ENCODE peak calls at places on chromosomes 4 and X, in five cellular contexts. O is WTC11, K is kidney, D is HEK293T, R is choroid plexus epithelial cell. A is an unnamed sample.

GRCh38 chr4:113446019-113446418 is 315.5 kb downstream of the CAMK2D start:
- DNase-seq in K (no peak), D (no peak), O (no peak), R (peak; percentile 73), A (no peak)

GRCh38 chr4:22787753-22788389 is 95.1 kb downstream of the GBA3 start:
- DNase-seq in D (no peak), R (no peak), K (no peak), O (no peak), A (no peak)

GRCh38 chr4:151276787-151277557 is at the start of gene PRSS48:
- DNase-seq in K (peak; percentile 78), D (peak; percentile 71), O (peak; percentile 90), R (peak; percentile 73), A (peak; percentile 64)

GRCh38 chr4:109754093-109754857 is 24.4 kb upstream of the PLA2G12A start:
- DNase-seq in O (no peak), R (no peak), D (no peak), K (no peak), A (no peak)

GRCh38 chr4:164136181-164136616 is 617.7 kb upstream of the SMIM31 start:
- DNase-seq in D (no peak), R (peak; percentile 30), K (no peak), O (peak; percentile 13), A (no peak)

GRCh38 chrX:45783002-45783401 is 582.3 kb upstream of the DIPK2B start:
- DNase-seq in K (no peak), O (no peak), R (no peak), D (no peak), A (no peak)

GRCh38 chrX:53824686-53825085 is 138.2 kb upstream of the HUWE1 start:
- DNase-seq in K (no peak), R (no peak), O (no peak), D (no peak), A (no peak)

GRCh38 chr4:38489924-38490639 is 173.9 kb upstream of the KLF3 start:
- DNase-seq in O (no peak), D (no peak), K (no peak), R (peak; percentile 73), A (no peak)

GRCh38 chr4:6771229-6771671 is 11.3 kb upstream of the KIAA0232 start:
- DNase-seq in K (peak; percentile 87), D (no peak), R (no peak), O (no peak), A (no peak)

GRCh38 chr4:2843909-2844584 is 403 bp downstream of the ADD1 start:
- DNase-seq in O (peak; percentile 56), D (no peak), K (peak; percentile 86), R (peak; percentile 39), A (peak; percentile 52)

GRCh38 chr4:123034023-123034422 is 111.6 kb upstream of the NUDT6 start:
- DNase-seq in O (no peak), R (no peak), K (no peak), D (no peak), A (no peak)

GRCh38 chr4:24644983-24645764 is 60.8 kb upstream of the DHX15 start:
- DNase-seq in D (no peak), O (no peak), K (no peak), R (no peak), A (no peak)

GRCh38 chr4:121674696-121675095 is 22.1 kb downstream of the ANXA5 start:
- DNase-seq in O (no peak), R (no peak), D (no peak), K (no peak), A (no peak)

GRCh38 chr4:10750714-10751113 is 66.1 kb upstream of the CLNK start:
- DNase-seq in R (no peak), O (no peak), D (no peak), K (no peak), A (no peak)

GRCh38 chr4:26570596-26570995 is 13.3 kb upstream of the TBC1D19 start:
- DNase-seq in K (no peak), O (no peak), R (no peak), D (no peak), A (no peak)

GRCh38 chr4:55444822-55445221 is 49.1 kb downstream of the TMEM165 start:
- DNase-seq in K (no peak), O (no peak), R (peak; percentile 70), D (peak; percentile 8), A (no peak)

GRCh38 chr4:1211951-1212545 is 36.9 kb downstream of the CTBP1 start:
- DNase-seq in K (peak; percentile 73), O (no peak), R (no peak), D (no peak), A (no peak)

GRCh38 chr4:148355442-148356123 is 86.6 kb downstream of the NR3C2 start:
- DNase-seq in O (no peak), K (no peak), D (no peak), R (no peak), A (no peak)

GRCh38 chr4:176376032-176376614 is 56.4 kb downstream of the SPCS3 start:
- DNase-seq in O (no peak), R (peak; percentile 57), D (peak; percentile 9), K (no peak), A (peak; percentile 2)

GRCh38 chr4:153420361-153420760 is 45.8 kb upstream of the TMEM131L start:
- DNase-seq in D (no peak), K (no peak), R (no peak), O (no peak), A (no peak)

GRCh38 chr4:113435893-113436292 is 325.6 kb downstream of the CAMK2D start:
- DNase-seq in D (no peak), K (no peak), R (peak; percentile 92), O (no peak), A (no peak)

GRCh38 chr4:172666711-172667368 is 501.8 kb upstream of the GALNT7 start:
- DNase-seq in D (peak; percentile 61), R (peak; percentile 34), O (peak; percentile 38), K (no peak), A (peak; percentile 33)

GRCh38 chr4:121960801-121961200 is 8.9 kb upstream of the TRPC3 start:
- DNase-seq in O (no peak), D (no peak), K (no peak), R (no peak), A (no peak)